ENCODE peak calls at places on chromosomes 6 and 20, in ten cellular contexts. W, E, U, Z, T, L, A, V, C and S are unnamed samples.

GRCh38 chr6:45741437-45742166 is 274.1 kb downstream of the CLIC5 start:
- DNase-seq in W (no peak), E (no peak), U (no peak), Z (peak; percentile 92), T (no peak), L (peak; percentile 76), A (no peak), V (no peak), C (peak; percentile 66), S (no peak)

GRCh38 chr6:143233563-143234285 is 173.0 kb downstream of the AIG1 start:
- DNase-seq in W (no peak), E (no peak), U (peak; percentile 39), Z (no peak), T (no peak), L (peak; percentile 16), A (no peak), V (no peak), C (no peak), S (no peak)

GRCh38 chr6:72260489-72260888 is 361.4 kb upstream of the KCNQ5 start:
- DNase-seq in W (no peak), E (no peak), U (no peak), Z (peak; percentile 18), T (no peak), L (no peak), A (no peak), V (no peak), C (no peak), S (peak; percentile 76)

GRCh38 chr20:25360631-25361286 is 29.9 kb downstream of the ABHD12 start:
- DNase-seq in W (no peak), E (no peak), U (no peak), Z (peak; percentile 26), T (peak; percentile 58), L (peak; percentile 68), A (no peak), V (no peak), C (no peak), S (peak; percentile 54)

GRCh38 chr6:149897855-149898744 is at the start of gene RAET1E:
- DNase-seq in W (peak; percentile 40), E (no peak), U (peak; percentile 21), Z (no peak), T (peak; percentile 20), L (no peak), A (no peak), V (no peak), C (no peak), S (no peak)

GRCh38 chr6:112172540-112172939 is 81.8 kb downstream of the LAMA4 start:
- DNase-seq in W (no peak), E (no peak), U (no peak), Z (no peak), T (no peak), L (no peak), A (no peak), V (no peak), C (no peak), S (peak; percentile 69)

GRCh38 chr20:13443690-13444089 is 195.0 kb downstream of the TASP1 start:
- DNase-seq in W (no peak), E (no peak), U (no peak), Z (no peak), T (no peak), L (no peak), A (no peak), V (no peak), C (no peak), S (no peak)

GRCh38 chr20:32581839-32582658 is 3.1 kb downstream of the NOL4L start:
- DNase-seq in W (peak; percentile 61), E (no peak), U (peak; percentile 48), Z (no peak), T (no peak), L (no peak), A (no peak), V (no peak), C (no peak), S (no peak)

GRCh38 chr6:46932526-46932925 is 10.8 kb upstream of the ADGRF5 start:
- DNase-seq in W (no peak), E (no peak), U (no peak), Z (peak; percentile 27), T (no peak), L (peak; percentile 30), A (no peak), V (no peak), C (no peak), S (peak; percentile 19)

GRCh38 chr6:130018292-130018829 is at the start of gene L3MBTL3:
- DNase-seq in W (peak; percentile 92), E (peak; percentile 50), U (peak; percentile 93), Z (peak; percentile 82), T (peak; percentile 68), L (peak; percentile 79), A (peak; percentile 79), V (no peak), C (peak; percentile 49), S (peak; percentile 91)

GRCh38 chr20:48008850-48009535 is 223.7 kb upstream of the SULF2 start:
- DNase-seq in W (no peak), E (no peak), U (no peak), Z (peak; percentile 92), T (no peak), L (peak; percentile 46), A (no peak), V (no peak), C (peak; percentile 25), S (no peak)

GRCh38 chr6:63140114-63140513 is 71.2 kb upstream of the FKBP1C start:
- DNase-seq in W (no peak), E (no peak), U (no peak), Z (no peak), T (no peak), L (no peak), A (no peak), V (no peak), C (no peak), S (no peak)

GRCh38 chr6:85360794-85361642 is 88.9 kb upstream of the NT5E start:
- DNase-seq in W (no peak), E (no peak), U (no peak), Z (peak; percentile 98), T (peak; percentile 91), L (peak; percentile 93), A (no peak), V (no peak), C (peak; percentile 85), S (peak; percentile 90)

GRCh38 chr6:7241709-7242645 is 71.0 kb downstream of the SSR1 start:
- DNase-seq in W (no peak), E (no peak), U (peak; percentile 27), Z (no peak), T (no peak), L (no peak), A (no peak), V (no peak), C (no peak), S (no peak)

GRCh38 chr6:42226251-42227143 is 8.8 kb upstream of the MRPS10 start:
- DNase-seq in W (no peak), E (no peak), U (no peak), Z (peak; percentile 44), T (peak; percentile 91), L (peak; percentile 47), A (no peak), V (no peak), C (no peak), S (peak; percentile 62)

GRCh38 chr20:43955244-43956191 is 40.9 kb downstream of the TOX2 start:
- DNase-seq in W (no peak), E (no peak), U (no peak), Z (peak; percentile 97), T (peak; percentile 98), L (peak; percentile 94), A (peak; percentile 28), V (no peak), C (peak; percentile 87), S (no peak)

GRCh38 chr6:163262080-163262479 is 152.4 kb upstream of the QKI start:
- DNase-seq in W (no peak), E (no peak), U (no peak), Z (no peak), T (no peak), L (no peak), A (no peak), V (no peak), C (no peak), S (no peak)

GRCh38 chr6:68197356-68197755 is 437.7 kb upstream of the ADGRB3 start:
- DNase-seq in W (no peak), E (no peak), U (no peak), Z (no peak), T (no peak), L (peak; percentile 6), A (no peak), V (no peak), C (no peak), S (no peak)

GRCh38 chr6:149132336-149132735 is 185.2 kb upstream of the TAB2 start:
- DNase-seq in W (no peak), E (no peak), U (no peak), Z (no peak), T (no peak), L (no peak), A (no peak), V (no peak), C (no peak), S (no peak)

GRCh38 chr6:1761472-1761871 is 151.8 kb downstream of the FOXC1 start:
- DNase-seq in W (no peak), E (peak; percentile 75), U (no peak), Z (no peak), T (no peak), L (no peak), A (no peak), V (no peak), C (no peak), S (no peak)

GRCh38 chr6:106670236-106670635 is 40.9 kb downstream of the QRSL1 start:
- DNase-seq in W (no peak), E (no peak), U (no peak), Z (no peak), T (no peak), L (no peak), A (no peak), V (no peak), C (no peak), S (no peak)

GRCh38 chr6:111478749-111479148 is 4.3 kb downstream of the REV3L start:
- DNase-seq in W (no peak), E (peak; percentile 37), U (peak; percentile 88), Z (peak; percentile 69), T (peak; percentile 81), L (peak; percentile 74), A (no peak), V (peak; percentile 14), C (no peak), S (no peak)

GRCh38 chr6:44869321-44869897 is 458.7 kb upstream of the RUNX2 start:
- DNase-seq in W (no peak), E (no peak), U (no peak), Z (no peak), T (no peak), L (no peak), A (no peak), V (no peak), C (no peak), S (no peak)

GRCh38 chr6:118103381-118104105 is 196.5 kb downstream of the SLC35F1 start:
- DNase-seq in W (no peak), E (no peak), U (peak; percentile 8), Z (no peak), T (no peak), L (no peak), A (no peak), V (no peak), C (no peak), S (no peak)

GRCh38 chr20:21661488-21662055 is 43.9 kb upstream of the PAX1 start:
- DNase-seq in W (no peak), E (no peak), U (no peak), Z (no peak), T (no peak), L (no peak), A (no peak), V (no peak), C (no peak), S (no peak)

GRCh38 chr6:125357515-125358256 is 55.9 kb upstream of the HDDC2 start:
- DNase-seq in W (no peak), E (no peak), U (no peak), Z (no peak), T (no peak), L (no peak), A (no peak), V (no peak), C (no peak), S (no peak)

GRCh38 chr6:43138267-43138666 is 32.8 kb upstream of the SRF start:
- DNase-seq in W (no peak), E (no peak), U (no peak), Z (no peak), T (no peak), L (no peak), A (no peak), V (no peak), C (no peak), S (no peak)

GRCh38 chr20:12687476-12687875 is 321.3 kb upstream of the SPTLC3 start:
- DNase-seq in W (no peak), E (no peak), U (no peak), Z (no peak), T (no peak), L (no peak), A (no peak), V (no peak), C (no peak), S (no peak)